ENCODE peak calls at places on chromosomes 12 and 14, in eight cellular contexts. T is HFF-Myc, G is GM23248, O is adrenal gland, J is lower leg skin, Z is H7, L is astrocyte, M is AG10803. C is an unnamed sample.

GRCh38 chr12:18808221-18808620 is 70.3 kb downstream of the CAPZA3 start:
- DNase-seq in T (no peak), G (no peak), O (no peak), J (no peak), Z (no peak), L (no peak), M (no peak), C (no peak)

GRCh38 chr14:54570651-54571415 is 3.9 kb downstream of the SAMD4A start:
- DNase-seq in T (no peak), G (peak), O (no peak), J (no peak), Z (no peak), L (peak), M (peak), C (peak)

GRCh38 chr12:133107121-133107520 is 23.0 kb downstream of the ZNF891 start:
- DNase-seq in T (no peak), G (no peak), O (no peak), J (no peak), Z (no peak), L (no peak), M (no peak), C (no peak)

GRCh38 chr14:49461529-49462401 is 124.4 kb downstream of the RPS29 start:
- DNase-seq in T (peak), G (peak), O (peak), J (no peak), Z (peak), L (peak), M (peak), C (peak)

GRCh38 chr12:66144796-66145754 is 14.5 kb upstream of the LLPH start:
- DNase-seq in T (peak), G (peak), O (peak), J (no peak), Z (peak), L (peak), M (peak), C (peak)

GRCh38 chr12:59036973-59037807 is 116.9 kb upstream of the LRIG3 start:
- DNase-seq in T (peak), G (no peak), O (no peak), J (no peak), Z (no peak), L (peak), M (peak), C (peak)

GRCh38 chr12:85782711-85783110 is 53.5 kb downstream of the RASSF9 start:
- DNase-seq in T (no peak), G (peak), O (no peak), J (no peak), Z (no peak), L (no peak), M (no peak), C (no peak)

GRCh38 chr12:92114834-92115233 is 30.8 kb downstream of the BTG1 start:
- DNase-seq in T (no peak), G (no peak), O (no peak), J (no peak), Z (no peak), L (no peak), M (no peak), C (no peak)

GRCh38 chr14:99774526-99775307 is 18.5 kb upstream of the EML1 start:
- DNase-seq in T (no peak), G (peak), O (no peak), J (peak), Z (peak), L (no peak), M (peak), C (peak)

GRCh38 chr14:87063181-87063580 is 929.8 kb downstream of the GALC start:
- DNase-seq in T (no peak), G (no peak), O (no peak), J (no peak), Z (no peak), L (no peak), M (no peak), C (no peak)

GRCh38 chr14:48304729-48305128 is 629.3 kb upstream of the MDGA2 start:
- DNase-seq in T (no peak), G (no peak), O (no peak), J (no peak), Z (no peak), L (no peak), M (no peak), C (no peak)

GRCh38 chr14:32004300-32004699 is 72.8 kb upstream of the ARHGAP5 start:
- DNase-seq in T (peak), G (peak), O (no peak), J (no peak), Z (no peak), L (peak), M (peak), C (peak)

GRCh38 chr14:47365248-47365647 is 310.2 kb downstream of the MDGA2 start:
- DNase-seq in T (no peak), G (no peak), O (no peak), J (no peak), Z (no peak), L (no peak), M (no peak), C (no peak)

GRCh38 chr12:98399532-98399931 is 115.9 kb upstream of the TMPO start:
- DNase-seq in T (peak), G (peak), O (no peak), J (no peak), Z (peak), L (peak), M (peak), C (peak)

GRCh38 chr14:29126865-29127264 is 360.3 kb downstream of the FOXG1 start:
- DNase-seq in T (no peak), G (no peak), O (no peak), J (no peak), Z (no peak), L (no peak), M (no peak), C (no peak)

GRCh38 chr14:67784244-67784823 is 32.1 kb downstream of the ZFYVE26 start:
- DNase-seq in T (no peak), G (no peak), O (no peak), J (no peak), Z (no peak), L (no peak), M (no peak), C (no peak)

GRCh38 chr12:27233814-27234213 is 10.3 kb upstream of the STK38L start:
- DNase-seq in T (no peak), G (no peak), O (no peak), J (no peak), Z (peak), L (no peak), M (no peak), C (no peak)

GRCh38 chr14:58947816-58948440 is 240.5 kb upstream of the DAAM1 start:
- DNase-seq in T (no peak), G (no peak), O (no peak), J (no peak), Z (no peak), L (no peak), M (no peak), C (peak)

GRCh38 chr14:98136019-98136418 is 1136.0 kb downstream of the BCL11B start:
- DNase-seq in T (no peak), G (no peak), O (no peak), J (no peak), Z (no peak), L (no peak), M (no peak), C (no peak)

GRCh38 chr12:114820773-114821172 is 136.8 kb upstream of the TBX3 start:
- DNase-seq in T (no peak), G (no peak), O (no peak), J (no peak), Z (no peak), L (no peak), M (no peak), C (no peak)

GRCh38 chr12:116495260-116495659 is 63.9 kb upstream of the MAP1LC3B2 start:
- DNase-seq in T (peak), G (peak), O (no peak), J (no peak), Z (no peak), L (peak), M (peak), C (peak)

GRCh38 chr14:35900741-35901140 is 74.6 kb downstream of the BRMS1L start:
- DNase-seq in T (no peak), G (no peak), O (no peak), J (no peak), Z (no peak), L (no peak), M (no peak), C (no peak)

GRCh38 chr12:112992541-112993398 is 14.5 kb downstream of the OAS2 start:
- DNase-seq in T (peak), G (peak), O (peak), J (no peak), Z (peak), L (peak), M (peak), C (peak)

GRCh38 chr12:78210894-78211302 is 380.2 kb downstream of the NAV3 start:
- DNase-seq in T (peak), G (peak), O (no peak), J (no peak), Z (no peak), L (peak), M (peak), C (peak)

GRCh38 chr14:59371762-59372161 is 93.4 kb downstream of the GPR135 start:
- DNase-seq in T (no peak), G (no peak), O (no peak), J (no peak), Z (no peak), L (no peak), M (no peak), C (no peak)

GRCh38 chr12:68814490-68815231 is 6.7 kb downstream of the MDM2 start:
- DNase-seq in T (no peak), G (no peak), O (no peak), J (no peak), Z (no peak), L (no peak), M (no peak), C (no peak)

GRCh38 chr14:74401504-74402241 is 24.3 kb downstream of the SYNDIG1L start:
- DNase-seq in T (no peak), G (peak), O (peak), J (peak), Z (peak), L (no peak), M (no peak), C (no peak)

GRCh38 chr12:7989827-7990491 is 42.6 kb upstream of the FOXJ2 start:
- DNase-seq in T (no peak), G (no peak), O (peak), J (no peak), Z (no peak), L (no peak), M (no peak), C (peak)

GRCh38 chr14:84006643-84007137 is 1523.3 kb upstream of the FLRT2 start:
- DNase-seq in T (no peak), G (no peak), O (peak), J (no peak), Z (no peak), L (no peak), M (no peak), C (no peak)

GRCh38 chr12:89542912-89543592 is 17.2 kb upstream of the POC1B start:
- DNase-seq in T (peak), G (peak), O (peak), J (no peak), Z (peak), L (peak), M (peak), C (peak)

GRCh38 chr12:124369055-124369900 is 74.4 kb downstream of the RFLNA start:
- DNase-seq in T (no peak), G (peak), O (peak), J (peak), Z (no peak), L (peak), M (peak), C (peak)

GRCh38 chr14:98822917-98823316 is 449.1 kb downstream of the BCL11B start:
- DNase-seq in T (no peak), G (no peak), O (no peak), J (no peak), Z (no peak), L (no peak), M (no peak), C (no peak)

GRCh38 chr14:55043528-55043927 is 7.9 kb upstream of the MAPK1IP1L start:
- DNase-seq in T (no peak), G (no peak), O (no peak), J (no peak), Z (no peak), L (no peak), M (no peak), C (peak)

GRCh38 chr12:127717293-127717692 is 549.7 kb upstream of the TMEM132C start:
- DNase-seq in T (no peak), G (peak), O (no peak), J (no peak), Z (no peak), L (peak), M (no peak), C (no peak)

GRCh38 chr14:91008759-91009409 is 51.6 kb downstream of the RPS6KA5 start:
- DNase-seq in T (no peak), G (no peak), O (no peak), J (no peak), Z (no peak), L (no peak), M (no peak), C (no peak)

DNA sequence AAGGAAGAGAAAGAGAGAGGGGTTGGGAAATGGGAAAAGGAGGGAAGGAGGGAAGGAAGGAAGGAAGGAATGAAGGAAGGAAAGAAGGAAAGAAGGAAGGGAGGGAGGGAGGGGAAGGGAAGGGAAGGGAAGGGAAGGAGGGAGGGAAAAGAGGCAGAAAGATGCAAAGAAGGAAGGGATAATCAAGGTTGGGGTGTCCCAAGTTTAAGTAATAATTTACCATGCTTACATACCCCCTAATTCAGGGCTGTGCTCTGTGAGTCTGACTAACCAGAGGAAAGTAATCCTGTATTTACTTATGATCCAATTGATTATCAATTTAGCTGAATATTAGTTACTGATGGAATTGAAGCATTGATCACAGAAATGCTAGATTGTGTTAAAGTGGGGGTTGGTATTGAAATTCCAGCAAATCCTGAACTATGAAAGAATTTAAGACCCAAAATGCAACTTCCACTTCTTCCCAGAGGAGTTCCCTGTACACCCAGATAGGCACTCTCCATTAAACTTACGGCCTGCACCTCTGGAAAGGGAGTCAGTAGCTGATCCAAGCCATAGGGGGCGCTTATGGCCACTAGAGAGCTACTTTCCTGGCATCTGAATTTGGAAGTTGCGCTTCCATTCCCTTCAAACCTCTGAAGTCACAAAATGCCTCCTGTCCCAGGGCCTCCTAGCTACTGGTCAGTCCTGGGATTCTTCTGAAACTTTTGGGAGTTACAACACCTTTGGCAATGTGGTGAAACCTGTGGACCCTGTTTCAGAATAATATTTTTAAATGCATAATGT is 162.7 kb upstream of the PWP1 start:
- DNase-seq in T (no peak), G (no peak), O (no peak), J (peak), Z (peak), L (no peak), M (no peak), C (peak)
- H3K4me3 ChIP-seq in T (no peak), G (no peak), O (no peak), J (no peak), Z (no peak), L (no peak), M (no peak), C (no peak)

DNA sequence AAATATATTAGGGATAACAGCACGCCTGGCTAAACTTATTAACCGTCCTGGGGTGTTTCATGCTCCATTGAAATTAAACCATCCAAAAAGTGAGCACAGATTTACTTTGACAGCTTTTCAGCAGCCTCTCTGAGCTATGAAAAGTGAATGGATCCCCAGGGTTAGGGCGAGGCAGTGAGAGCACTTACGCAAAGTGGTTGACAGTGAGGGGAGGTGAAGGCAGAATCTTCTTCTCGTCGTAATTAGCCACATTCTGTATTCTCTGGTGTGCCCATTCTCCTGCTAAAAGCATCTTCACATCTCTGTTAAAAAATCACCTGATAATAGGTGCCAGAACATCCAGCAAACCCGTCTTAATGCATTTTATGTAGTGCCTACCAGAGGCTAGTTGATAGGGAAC is 1.9 kb downstream of the TMTC2 start:
- DNase-seq in T (no peak), G (no peak), O (no peak), J (no peak), Z (no peak), L (no peak), M (no peak), C (no peak)
- H3K4me3 ChIP-seq in T (peak), G (peak), O (no peak), J (no peak), Z (no peak), L (peak), M (peak), C (peak)

DNA sequence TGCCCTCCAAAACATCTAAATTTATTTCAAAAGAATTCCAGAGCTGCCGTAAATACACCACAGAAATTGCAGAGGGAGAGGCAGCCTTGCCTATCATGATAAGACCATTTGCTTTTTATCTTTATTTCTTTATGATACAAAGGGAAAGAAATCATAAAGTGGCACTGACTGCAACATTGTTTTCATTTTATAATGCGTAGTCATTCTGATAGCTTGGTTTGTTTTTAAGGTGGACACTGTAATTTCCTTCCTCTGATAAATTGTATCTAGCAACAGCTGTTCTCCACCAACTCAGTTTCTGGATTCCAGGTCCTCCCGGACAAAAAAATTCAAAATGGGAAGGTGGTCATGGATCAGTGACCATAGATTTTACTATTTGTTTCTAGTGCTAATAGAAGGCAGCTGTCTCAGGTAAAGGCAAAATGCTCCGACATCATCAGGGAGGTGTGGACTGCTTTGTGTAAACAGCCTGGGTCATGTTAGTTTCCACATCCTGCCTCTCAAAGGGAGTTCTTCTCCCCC is 623 bp upstream of the TSPAN8 start:
- DNase-seq in T (no peak), G (no peak), O (no peak), J (no peak), Z (no peak), L (peak), M (no peak), C (peak)
- H3K4me3 ChIP-seq in T (no peak), G (no peak), O (no peak), J (no peak), Z (no peak), L (no peak), M (no peak), C (no peak)

GRCh38 chr12:57783466-57783801 is 847 bp downstream of the TSFM start:
- DNase-seq in T (no peak), G (no peak), O (no peak), J (no peak), Z (no peak), L (no peak), M (no peak), C (no peak)

GRCh38 chr12:57781801-57782200 is 786 bp upstream of the TSFM start:
- DNase-seq in T (no peak), G (no peak), O (no peak), J (no peak), Z (no peak), L (no peak), M (no peak), C (no peak)

GRCh38 chr12:57782608-57783465 is at the start of gene TSFM:
- DNase-seq in T (peak), G (peak), O (peak), J (peak), Z (peak), L (peak), M (peak), C (peak)

GRCh38 chr12:57782243-57782607 is 362 bp upstream of the TSFM start:
- DNase-seq in T (no peak), G (no peak), O (no peak), J (no peak), Z (no peak), L (no peak), M (no peak), C (no peak)

GRCh38 chr12:57783861-57784260 is 1.3 kb downstream of the TSFM start:
- DNase-seq in T (no peak), G (no peak), O (no peak), J (no peak), Z (no peak), L (no peak), M (no peak), C (no peak)
- H3K4me3 ChIP-seq in T (peak), G (peak), O (no peak), J (no peak), Z (no peak), L (no peak), M (no peak), C (no peak)

DNA sequence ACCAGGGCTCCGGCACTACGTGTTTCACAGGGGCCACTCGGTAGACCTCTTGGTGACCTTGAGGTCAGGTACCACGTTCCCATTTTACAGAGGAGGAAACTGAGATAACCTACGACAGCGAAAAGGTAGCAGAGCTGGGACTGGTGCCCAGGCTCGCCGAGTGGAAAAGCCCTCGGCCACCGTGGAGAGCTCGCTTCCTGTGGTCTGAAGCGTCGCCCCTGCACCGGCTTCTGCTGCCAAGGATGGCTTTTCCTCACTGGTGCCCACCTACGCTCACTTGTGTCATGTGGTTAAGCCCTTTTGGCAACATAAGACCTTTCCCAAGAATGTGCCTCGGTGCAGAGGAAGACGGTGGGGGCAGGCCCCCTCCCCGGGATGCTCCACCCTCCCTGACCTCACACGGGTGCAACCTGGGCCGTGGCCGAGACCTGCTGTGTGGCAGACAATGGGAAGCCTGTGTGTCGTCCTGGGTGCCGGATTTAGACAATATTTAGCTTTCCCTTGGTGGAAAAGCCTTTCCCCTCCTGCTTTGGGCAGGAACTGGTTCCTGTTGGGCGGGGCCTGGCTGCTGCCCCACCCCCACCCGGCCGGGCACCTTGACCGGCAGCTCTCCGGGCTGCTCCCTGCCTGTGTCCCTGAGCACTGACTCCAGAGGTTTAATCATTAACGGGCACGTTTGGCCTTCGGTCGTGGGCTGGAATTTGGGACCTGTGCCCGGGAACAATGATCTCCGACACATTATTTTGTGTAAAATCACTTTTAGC is 32.4 kb upstream of the PPP1R13B start:
- DNase-seq in T (no peak), G (peak), O (peak), J (no peak), Z (peak), L (peak), M (no peak), C (peak)
- H3K4me3 ChIP-seq in T (no peak), G (peak), O (no peak), J (no peak), Z (no peak), L (peak), M (peak), C (peak)

C was measured in cardiac fibroblast.